ENCODE peak calls at places on chromosomes 12 and 14, in nine cellular contexts. A is mammary epithelial cell, T is mesendoderm, V is stomach, X is body of pancreas, H is hepatocyte, Q is GM12878, G is left lung, J is cardiac muscle cell. R is an unnamed sample.
A peak's percentile ranks its signal among the peaks of the same experiment; 100 is the strongest.

GRCh38 chr12:2256453-2256852 is 203.7 kb downstream of the CACNA1C start:
- DNase-seq in A (no peak), T (no peak), V (no peak), X (no peak), H (no peak), Q (no peak), G (no peak), J (peak; percentile 84), R (no peak)

GRCh38 chr12:10497602-10498001 is 8.1 kb upstream of the EIF2S3B start:
- DNase-seq in A (no peak), T (no peak), V (no peak), X (no peak), H (no peak), Q (no peak), G (no peak), J (peak; percentile 13), R (peak; percentile 27)

GRCh38 chr12:132481771-132482745 is 7.9 kb upstream of the FBRSL1 start:
- DNase-seq in A (no peak), T (no peak), V (no peak), X (no peak), H (no peak), Q (no peak), G (peak; percentile 69), J (no peak), R (no peak)

GRCh38 chr14:69490219-69490918 is 5.8 kb downstream of the PLEKHD1 start:
- DNase-seq in A (no peak), T (no peak), V (no peak), X (no peak), H (no peak), Q (no peak), G (no peak), J (no peak), R (no peak)

GRCh38 chr14:50082784-50083466 is 33.4 kb downstream of the VCPKMT start:
- DNase-seq in A (peak; percentile 94), T (no peak), V (peak; percentile 57), X (no peak), H (no peak), Q (peak; percentile 92), G (no peak), J (no peak), R (peak; percentile 66)

GRCh38 chr14:24535737-24536136 is 27.7 kb upstream of the CMA1 start:
- DNase-seq in A (peak; percentile 17), T (no peak), V (no peak), X (no peak), H (no peak), Q (no peak), G (no peak), J (no peak), R (no peak)

GRCh38 chr12:27534765-27535161 is 10.8 kb downstream of the PPFIBP1 start:
- DNase-seq in A (no peak), T (no peak), V (no peak), X (no peak), H (no peak), Q (no peak), G (no peak), J (no peak), R (no peak)

GRCh38 chr12:125683748-125684381 is 618.6 kb downstream of the AACS start:
- DNase-seq in A (no peak), T (peak; percentile 81), V (peak; percentile 70), X (peak; percentile 31), H (peak; percentile 75), Q (no peak), G (peak; percentile 86), J (no peak), R (no peak)

GRCh38 chr14:97299661-97300060 is 502.5 kb downstream of the VRK1 start:
- DNase-seq in A (no peak), T (peak; percentile 41), V (no peak), X (no peak), H (no peak), Q (no peak), G (no peak), J (no peak), R (no peak)

GRCh38 chr12:102849722-102850447 is 67.2 kb downstream of the PAH start:
- DNase-seq in A (no peak), T (no peak), V (no peak), X (no peak), H (no peak), Q (no peak), G (no peak), J (no peak), R (no peak)

GRCh38 chr12:3199551-3200031 is 122.4 kb downstream of the TSPAN9 start:
- DNase-seq in A (no peak), T (peak; percentile 52), V (no peak), X (no peak), H (peak; percentile 73), Q (no peak), G (no peak), J (peak; percentile 50), R (no peak)

GRCh38 chr14:37091651-37092050 is 80.8 kb downstream of the SLC25A21 start:
- DNase-seq in A (no peak), T (no peak), V (no peak), X (no peak), H (no peak), Q (no peak), G (no peak), J (no peak), R (no peak)

GRCh38 chr12:4809013-4809448 is 88.8 kb downstream of the GALNT8 start:
- DNase-seq in A (no peak), T (peak; percentile 85), V (no peak), X (no peak), H (peak; percentile 53), Q (no peak), G (no peak), J (no peak), R (no peak)

GRCh38 chr12:66187822-66188221 is 1.2 kb upstream of the IRAK3 start:
- DNase-seq in A (no peak), T (no peak), V (no peak), X (no peak), H (no peak), Q (no peak), G (no peak), J (no peak), R (no peak)

GRCh38 chr14:77889971-77890442 is 90.1 kb downstream of the ADCK1 start:
- DNase-seq in A (peak; percentile 86), T (no peak), V (no peak), X (no peak), H (no peak), Q (no peak), G (no peak), J (peak; percentile 93), R (no peak)

GRCh38 chr14:52313903-52314481 is at the start of gene PTGER2:
- DNase-seq in A (peak; percentile 93), T (peak; percentile 49), V (peak; percentile 93), X (peak; percentile 57), H (peak; percentile 86), Q (no peak), G (peak; percentile 99), J (peak; percentile 94), R (peak; percentile 73)

GRCh38 chr12:131950182-131950913 is 606 bp downstream of the EP400 start:
- DNase-seq in A (peak; percentile 12), T (peak; percentile 18), V (peak; percentile 28), X (no peak), H (peak; percentile 60), Q (no peak), G (no peak), J (peak; percentile 10), R (peak; percentile 52)

GRCh38 chr12:131105736-131106356 is 152.1 kb downstream of the ADGRD1 start:
- DNase-seq in A (no peak), T (no peak), V (no peak), X (peak; percentile 7), H (no peak), Q (no peak), G (peak; percentile 76), J (no peak), R (no peak)

GRCh38 chr14:103522649-103523582 is at the start of gene CKB:
- DNase-seq in A (no peak), T (peak; percentile 71), V (peak; percentile 79), X (peak; percentile 75), H (peak; percentile 91), Q (no peak), G (peak; percentile 85), J (peak; percentile 54), R (peak; percentile 20)
- H3K4me1 ChIP-seq in A (peaks cover 34% of the 10 kb centered on the region), T (no peaks in the 10 kb centered on the region), V (peaks cover 95% of the 10 kb centered on the region), X (peaks cover 92% of the 10 kb centered on the region), H (peaks cover 59% of the 10 kb centered on the region), Q (peaks cover 40% of the 10 kb centered on the region), G (peaks cover 32% of the 10 kb centered on the region), J (peaks cover 10% of the 10 kb centered on the region), R (peaks cover 24% of the 10 kb centered on the region)

DNA sequence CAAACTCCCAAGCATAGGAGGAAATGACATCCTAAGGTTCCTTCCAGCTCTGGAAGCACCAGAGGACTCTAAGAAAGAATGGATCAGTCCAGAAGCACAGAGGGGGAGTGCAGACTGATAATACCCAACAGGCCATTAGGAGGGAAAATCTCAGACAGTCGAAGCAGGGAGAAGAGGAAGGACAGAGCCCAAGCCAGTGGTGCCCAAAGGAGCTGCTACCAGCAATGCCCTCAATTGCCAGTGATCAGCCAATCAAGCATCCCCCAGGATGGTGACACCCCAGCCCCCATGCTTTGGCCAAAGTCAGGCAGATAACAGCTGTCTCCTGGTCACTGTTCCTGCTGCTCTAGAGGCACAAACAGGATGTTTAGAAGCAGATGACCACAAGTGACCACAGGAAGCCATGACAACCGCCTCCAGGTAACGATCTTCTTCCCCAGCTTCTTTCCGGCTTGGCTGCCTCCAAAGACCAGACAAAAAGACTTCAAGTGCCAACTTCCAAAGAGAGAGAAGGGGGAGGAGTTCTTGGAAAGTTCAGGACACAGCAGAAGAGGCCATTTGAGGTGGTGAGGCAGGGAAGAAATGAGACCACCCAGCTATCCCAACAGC is 16.2 kb downstream of the PXN start:
- DNase-seq in A (no peak), T (no peak), V (no peak), X (no peak), H (no peak), Q (no peak), G (no peak), J (no peak), R (no peak)
- H3K27ac ChIP-seq in A (peak overlapping the region; percentile 51), T (no peak overlapping the region), V (peak overlapping the region; percentile 43), X (peak overlapping the region; percentile 46), H (peak overlapping the region; percentile 31), Q (no peak overlapping the region), G (peak overlapping the region; percentile 91), J (peak overlapping the region; percentile 73), R (no peak overlapping the region)

GRCh38 chr14:100076133-100076532 is 10.9 kb downstream of the EVL start:
- DNase-seq in A (peak; percentile 56), T (peak; percentile 94), V (no peak), X (no peak), H (no peak), Q (no peak), G (no peak), J (peak; percentile 25), R (peak; percentile 51)
- H3K4me1 ChIP-seq in A (peaks cover 28% of the 10 kb centered on the region), T (peaks cover 3% of the 10 kb centered on the region), V (peaks cover 52% of the 10 kb centered on the region), X (peaks cover 6% of the 10 kb centered on the region), H (peaks cover 17% of the 10 kb centered on the region), Q (peaks cover 63% of the 10 kb centered on the region), G (peaks cover 22% of the 10 kb centered on the region), J (peaks cover 7% of the 10 kb centered on the region), R (peaks cover 97% of the 10 kb centered on the region)

GRCh38 chr12:127941332-127941731 is 325.6 kb upstream of the TMEM132C start:
- DNase-seq in A (no peak), T (no peak), V (no peak), X (no peak), H (no peak), Q (no peak), G (no peak), J (no peak), R (no peak)

GRCh38 chr12:127942981-127943380 is 324.0 kb upstream of the TMEM132C start:
- DNase-seq in A (no peak), T (no peak), V (no peak), X (no peak), H (no peak), Q (no peak), G (no peak), J (no peak), R (no peak)

GRCh38 chr12:127944211-127944899 is 322.6 kb upstream of the TMEM132C start:
- DNase-seq in A (no peak), T (no peak), V (no peak), X (no peak), H (no peak), Q (no peak), G (no peak), J (no peak), R (no peak)

GRCh38 chr12:127943481-127944210 is 323.3 kb upstream of the TMEM132C start:
- DNase-seq in A (no peak), T (peak; percentile 5), V (no peak), X (no peak), H (no peak), Q (no peak), G (no peak), J (no peak), R (no peak)
- H3K27ac ChIP-seq in A (no peak overlapping the region), T (no peak overlapping the region), V (no peak overlapping the region), X (no peak overlapping the region), H (no peak overlapping the region), Q (no peak overlapping the region), G (no peak overlapping the region), J (no peak overlapping the region), R (no peak overlapping the region)

R was measured in CD8-positive, alpha-beta T cell.